ENCODE peak calls at places on chromosomes 16 and 17, in ten cellular contexts. One of them, this sample, is unnamed.

GRCh38 chr16:1158456-1159324 is 5.8 kb downstream of the CACNA1H start:
- DNase-seq in NCI-H2107: no peak
- DNase-seq in NCI-H1105 treated with DMSO at 0.1 percent for 48 hours: no peak
- DNase-seq in activated CD4-positive, alpha-beta T cell treated with anti-CD3 and anti-CD28 coated beads, Interleukin-2, amount 10 ng/mL, durations not matched to agents 24 days and 14 days: no peak
- DNase-seq in WTC11: peak; percentile 37
- DNase-seq in HFF-Myc: no peak
- DNase-seq in GM04504: no peak
- DNase-seq in kidney tubule cell: no peak
- DNase-seq in mesothelial cell of epicardium: no peak
- DNase-seq in endothelial cell of umbilical vein: no peak
- DNase-seq in this sample: no peak

GRCh38 chr17:185445-186138 is 4.1 kb upstream of the DOC2B start:
- DNase-seq in HFF-Myc: no peak
- DNase-seq in activated CD4-positive, alpha-beta T cell treated with anti-CD3 and anti-CD28 coated beads, Interleukin-2, amount 10 ng/mL, durations not matched to agents 24 days and 14 days: peak; percentile 81
- DNase-seq in mesothelial cell of epicardium: no peak
- DNase-seq in kidney tubule cell: no peak
- DNase-seq in NCI-H1105 treated with DMSO at 0.1 percent for 48 hours: no peak
- DNase-seq in GM04504: no peak
- DNase-seq in WTC11: no peak
- DNase-seq in endothelial cell of umbilical vein: no peak
- DNase-seq in NCI-H2107: no peak
- DNase-seq in this sample: no peak

GRCh38 chr17:71413935-71414334 is 706.9 kb upstream of the SOX9 start:
- DNase-seq in mesothelial cell of epicardium: no peak
- DNase-seq in HFF-Myc: no peak
- DNase-seq in GM04504: no peak
- DNase-seq in WTC11: no peak
- DNase-seq in kidney tubule cell: peak; percentile 49
- DNase-seq in endothelial cell of umbilical vein: no peak
- DNase-seq in NCI-H1105 treated with DMSO at 0.1 percent for 48 hours: no peak
- DNase-seq in NCI-H2107: no peak
- DNase-seq in activated CD4-positive, alpha-beta T cell treated with anti-CD3 and anti-CD28 coated beads, Interleukin-2, amount 10 ng/mL, durations not matched to agents 24 days and 14 days: no peak
- DNase-seq in this sample: no peak

GRCh38 chr16:52680993-52681392 is 134.1 kb upstream of the TOX3 start:
- DNase-seq in mesothelial cell of epicardium: no peak
- DNase-seq in activated CD4-positive, alpha-beta T cell treated with anti-CD3 and anti-CD28 coated beads, Interleukin-2, amount 10 ng/mL, durations not matched to agents 24 days and 14 days: no peak
- DNase-seq in NCI-H2107: no peak
- DNase-seq in GM04504: no peak
- DNase-seq in HFF-Myc: no peak
- DNase-seq in WTC11: no peak
- DNase-seq in endothelial cell of umbilical vein: no peak
- DNase-seq in NCI-H1105 treated with DMSO at 0.1 percent for 48 hours: peak; percentile 74
- DNase-seq in kidney tubule cell: no peak
- DNase-seq in this sample: peak; percentile 17

GRCh38 chr16:85137323-85138072 is 25.2 kb upstream of the CIBAR2 start:
- DNase-seq in kidney tubule cell: peak; percentile 49
- DNase-seq in GM04504: peak; percentile 92
- DNase-seq in activated CD4-positive, alpha-beta T cell treated with anti-CD3 and anti-CD28 coated beads, Interleukin-2, amount 10 ng/mL, durations not matched to agents 24 days and 14 days: no peak
- DNase-seq in WTC11: no peak
- DNase-seq in endothelial cell of umbilical vein: peak; percentile 65
- DNase-seq in HFF-Myc: peak; percentile 87
- DNase-seq in NCI-H2107: no peak
- DNase-seq in NCI-H1105 treated with DMSO at 0.1 percent for 48 hours: no peak
- DNase-seq in mesothelial cell of epicardium: no peak
- DNase-seq in this sample: no peak

GRCh38 chr16:85750021-85750826 is 672 bp downstream of the C16orf74 start:
- DNase-seq in kidney tubule cell: peak; percentile 44
- DNase-seq in endothelial cell of umbilical vein: peak; percentile 33
- DNase-seq in WTC11: peak; percentile 63
- DNase-seq in NCI-H1105 treated with DMSO at 0.1 percent for 48 hours: peak; percentile 27
- DNase-seq in HFF-Myc: no peak
- DNase-seq in activated CD4-positive, alpha-beta T cell treated with anti-CD3 and anti-CD28 coated beads, Interleukin-2, amount 10 ng/mL, durations not matched to agents 24 days and 14 days: no peak
- DNase-seq in GM04504: no peak
- DNase-seq in NCI-H2107: no peak
- DNase-seq in mesothelial cell of epicardium: no peak
- DNase-seq in this sample: no peak

GRCh38 chr17:9432121-9432866 is 143.3 kb downstream of the STX8 start:
- DNase-seq in kidney tubule cell: no peak
- DNase-seq in mesothelial cell of epicardium: no peak
- DNase-seq in HFF-Myc: no peak
- DNase-seq in NCI-H1105 treated with DMSO at 0.1 percent for 48 hours: no peak
- DNase-seq in endothelial cell of umbilical vein: no peak
- DNase-seq in WTC11: no peak
- DNase-seq in GM04504: no peak
- DNase-seq in NCI-H2107: no peak
- DNase-seq in activated CD4-positive, alpha-beta T cell treated with anti-CD3 and anti-CD28 coated beads, Interleukin-2, amount 10 ng/mL, durations not matched to agents 24 days and 14 days: no peak
- DNase-seq in this sample: no peak

GRCh38 chr16:89563639-89564392 is 3.3 kb downstream of the RPL13 start:
- DNase-seq in mesothelial cell of epicardium: no peak
- DNase-seq in WTC11: no peak
- DNase-seq in NCI-H1105 treated with DMSO at 0.1 percent for 48 hours: no peak
- DNase-seq in activated CD4-positive, alpha-beta T cell treated with anti-CD3 and anti-CD28 coated beads, Interleukin-2, amount 10 ng/mL, durations not matched to agents 24 days and 14 days: peak; percentile 59
- DNase-seq in GM04504: no peak
- DNase-seq in kidney tubule cell: no peak
- DNase-seq in HFF-Myc: no peak
- DNase-seq in endothelial cell of umbilical vein: no peak
- DNase-seq in NCI-H2107: no peak
- DNase-seq in this sample: no peak

GRCh38 chr17:80307994-80308671 is 47.5 kb downstream of the RNF213 start:
- DNase-seq in NCI-H2107: no peak
- DNase-seq in activated CD4-positive, alpha-beta T cell treated with anti-CD3 and anti-CD28 coated beads, Interleukin-2, amount 10 ng/mL, durations not matched to agents 24 days and 14 days: no peak
- DNase-seq in HFF-Myc: no peak
- DNase-seq in kidney tubule cell: no peak
- DNase-seq in NCI-H1105 treated with DMSO at 0.1 percent for 48 hours: no peak
- DNase-seq in endothelial cell of umbilical vein: no peak
- DNase-seq in GM04504: no peak
- DNase-seq in WTC11: no peak
- DNase-seq in mesothelial cell of epicardium: no peak
- DNase-seq in this sample: no peak

GRCh38 chr17:78623541-78623940 is 46.3 kb upstream of the DNAH17 start:
- DNase-seq in GM04504: no peak
- DNase-seq in NCI-H2107: no peak
- DNase-seq in endothelial cell of umbilical vein: no peak
- DNase-seq in HFF-Myc: no peak
- DNase-seq in WTC11: no peak
- DNase-seq in activated CD4-positive, alpha-beta T cell treated with anti-CD3 and anti-CD28 coated beads, Interleukin-2, amount 10 ng/mL, durations not matched to agents 24 days and 14 days: no peak
- DNase-seq in mesothelial cell of epicardium: no peak
- DNase-seq in NCI-H1105 treated with DMSO at 0.1 percent for 48 hours: peak; percentile 7
- DNase-seq in kidney tubule cell: no peak
- DNase-seq in this sample: no peak

GRCh38 chr17:82882715-82883446 is 43.1 kb upstream of the ZNF750 start:
- DNase-seq in NCI-H2107: peak; percentile 68
- DNase-seq in GM04504: no peak
- DNase-seq in HFF-Myc: no peak
- DNase-seq in endothelial cell of umbilical vein: no peak
- DNase-seq in NCI-H1105 treated with DMSO at 0.1 percent for 48 hours: no peak
- DNase-seq in mesothelial cell of epicardium: no peak
- DNase-seq in activated CD4-positive, alpha-beta T cell treated with anti-CD3 and anti-CD28 coated beads, Interleukin-2, amount 10 ng/mL, durations not matched to agents 24 days and 14 days: peak; percentile 90
- DNase-seq in kidney tubule cell: no peak
- DNase-seq in WTC11: no peak
- DNase-seq in this sample: no peak

GRCh38 chr17:78472035-78472905 is 93.8 kb downstream of the PGS1 start:
- DNase-seq in WTC11: no peak
- DNase-seq in mesothelial cell of epicardium: no peak
- DNase-seq in HFF-Myc: no peak
- DNase-seq in NCI-H2107: no peak
- DNase-seq in NCI-H1105 treated with DMSO at 0.1 percent for 48 hours: no peak
- DNase-seq in endothelial cell of umbilical vein: no peak
- DNase-seq in activated CD4-positive, alpha-beta T cell treated with anti-CD3 and anti-CD28 coated beads, Interleukin-2, amount 10 ng/mL, durations not matched to agents 24 days and 14 days: no peak
- DNase-seq in GM04504: no peak
- DNase-seq in kidney tubule cell: no peak
- DNase-seq in this sample: no peak

GRCh38 chr16:22099256-22099975 is 7.1 kb downstream of the VWA3A start:
- DNase-seq in endothelial cell of umbilical vein: no peak
- DNase-seq in kidney tubule cell: no peak
- DNase-seq in GM04504: no peak
- DNase-seq in NCI-H1105 treated with DMSO at 0.1 percent for 48 hours: no peak
- DNase-seq in WTC11: no peak
- DNase-seq in HFF-Myc: no peak
- DNase-seq in NCI-H2107: no peak
- DNase-seq in mesothelial cell of epicardium: no peak
- DNase-seq in activated CD4-positive, alpha-beta T cell treated with anti-CD3 and anti-CD28 coated beads, Interleukin-2, amount 10 ng/mL, durations not matched to agents 24 days and 14 days: no peak
- DNase-seq in this sample: no peak

GRCh38 chr16:2827481-2827790 is 2.7 kb upstream of the ZG16B start:
- DNase-seq in GM04504: no peak
- DNase-seq in HFF-Myc: no peak
- DNase-seq in kidney tubule cell: no peak
- DNase-seq in WTC11: no peak
- DNase-seq in activated CD4-positive, alpha-beta T cell treated with anti-CD3 and anti-CD28 coated beads, Interleukin-2, amount 10 ng/mL, durations not matched to agents 24 days and 14 days: no peak
- DNase-seq in NCI-H1105 treated with DMSO at 0.1 percent for 48 hours: no peak
- DNase-seq in mesothelial cell of epicardium: no peak
- DNase-seq in NCI-H2107: no peak
- DNase-seq in endothelial cell of umbilical vein: no peak
- DNase-seq in this sample: no peak

GRCh38 chr17:77282524-77283515 is 142.1 kb downstream of the SEC14L1 start:
- DNase-seq in GM04504: no peak
- DNase-seq in WTC11: no peak
- DNase-seq in endothelial cell of umbilical vein: no peak
- DNase-seq in NCI-H1105 treated with DMSO at 0.1 percent for 48 hours: peak; percentile 36
- DNase-seq in HFF-Myc: no peak
- DNase-seq in NCI-H2107: no peak
- DNase-seq in kidney tubule cell: peak; percentile 64
- DNase-seq in mesothelial cell of epicardium: no peak
- DNase-seq in activated CD4-positive, alpha-beta T cell treated with anti-CD3 and anti-CD28 coated beads, Interleukin-2, amount 10 ng/mL, durations not matched to agents 24 days and 14 days: peak; percentile 62
- DNase-seq in this sample: peak; percentile 8

GRCh38 chr17:62950067-62950466 is 16.0 kb upstream of the TANC2 start:
- DNase-seq in WTC11: no peak
- DNase-seq in endothelial cell of umbilical vein: no peak
- DNase-seq in HFF-Myc: no peak
- DNase-seq in GM04504: peak; percentile 52
- DNase-seq in NCI-H1105 treated with DMSO at 0.1 percent for 48 hours: no peak
- DNase-seq in mesothelial cell of epicardium: no peak
- DNase-seq in kidney tubule cell: no peak
- DNase-seq in NCI-H2107: no peak
- DNase-seq in activated CD4-positive, alpha-beta T cell treated with anti-CD3 and anti-CD28 coated beads, Interleukin-2, amount 10 ng/mL, durations not matched to agents 24 days and 14 days: no peak
- DNase-seq in this sample: no peak

GRCh38 chr17:60524463-60525346 is 1.3 kb downstream of the APPBP2 start:
- DNase-seq in endothelial cell of umbilical vein: peak; percentile 56
- DNase-seq in GM04504: no peak
- DNase-seq in mesothelial cell of epicardium: no peak
- DNase-seq in activated CD4-positive, alpha-beta T cell treated with anti-CD3 and anti-CD28 coated beads, Interleukin-2, amount 10 ng/mL, durations not matched to agents 24 days and 14 days: no peak
- DNase-seq in HFF-Myc: no peak
- DNase-seq in NCI-H2107: no peak
- DNase-seq in NCI-H1105 treated with DMSO at 0.1 percent for 48 hours: peak; percentile 7
- DNase-seq in kidney tubule cell: peak; percentile 25
- DNase-seq in WTC11: no peak
- DNase-seq in this sample: no peak

GRCh38 chr16:24869033-24869432 is 23.3 kb downstream of the SLC5A11 start:
- DNase-seq in endothelial cell of umbilical vein: no peak
- DNase-seq in GM04504: no peak
- DNase-seq in NCI-H2107: no peak
- DNase-seq in mesothelial cell of epicardium: no peak
- DNase-seq in activated CD4-positive, alpha-beta T cell treated with anti-CD3 and anti-CD28 coated beads, Interleukin-2, amount 10 ng/mL, durations not matched to agents 24 days and 14 days: no peak
- DNase-seq in NCI-H1105 treated with DMSO at 0.1 percent for 48 hours: no peak
- DNase-seq in kidney tubule cell: no peak
- DNase-seq in WTC11: no peak
- DNase-seq in HFF-Myc: no peak
- DNase-seq in this sample: no peak

GRCh38 chr17:44219636-44220210 is at the start of gene UBTF:
- DNase-seq in HFF-Myc: no peak
- DNase-seq in WTC11: peak; percentile 72
- DNase-seq in mesothelial cell of epicardium: peak; percentile 75
- DNase-seq in endothelial cell of umbilical vein: peak; percentile 54
- DNase-seq in NCI-H2107: peak; percentile 93
- DNase-seq in NCI-H1105 treated with DMSO at 0.1 percent for 48 hours: peak; percentile 54
- DNase-seq in kidney tubule cell: peak; percentile 78
- DNase-seq in activated CD4-positive, alpha-beta T cell treated with anti-CD3 and anti-CD28 coated beads, Interleukin-2, amount 10 ng/mL, durations not matched to agents 24 days and 14 days: peak; percentile 91
- DNase-seq in GM04504: no peak
- DNase-seq in this sample: peak; percentile 73

GRCh38 chr16:89583895-89584644 is 8.5 kb downstream of the CPNE7 start:
- DNase-seq in WTC11: no peak
- DNase-seq in NCI-H2107: no peak
- DNase-seq in HFF-Myc: no peak
- DNase-seq in kidney tubule cell: no peak
- DNase-seq in NCI-H1105 treated with DMSO at 0.1 percent for 48 hours: no peak
- DNase-seq in GM04504: no peak
- DNase-seq in mesothelial cell of epicardium: no peak
- DNase-seq in activated CD4-positive, alpha-beta T cell treated with anti-CD3 and anti-CD28 coated beads, Interleukin-2, amount 10 ng/mL, durations not matched to agents 24 days and 14 days: no peak
- DNase-seq in endothelial cell of umbilical vein: no peak
- DNase-seq in this sample: no peak

GRCh38 chr16:89922477-89922883 is 662 bp upstream of the TUBB3 start:
- DNase-seq in WTC11: peak; percentile 63
- DNase-seq in HFF-Myc: peak; percentile 83
- DNase-seq in kidney tubule cell: peak; percentile 95
- DNase-seq in endothelial cell of umbilical vein: peak; percentile 88
- DNase-seq in NCI-H2107: no peak
- DNase-seq in mesothelial cell of epicardium: no peak
- DNase-seq in GM04504: peak; percentile 91
- DNase-seq in activated CD4-positive, alpha-beta T cell treated with anti-CD3 and anti-CD28 coated beads, Interleukin-2, amount 10 ng/mL, durations not matched to agents 24 days and 14 days: peak; percentile 74
- DNase-seq in NCI-H1105 treated with DMSO at 0.1 percent for 48 hours: no peak
- DNase-seq in this sample: peak; percentile 36

GRCh38 chr17:17890773-17891759 is 54.3 kb upstream of the SREBF1 start:
- DNase-seq in HFF-Myc: no peak
- DNase-seq in kidney tubule cell: peak; percentile 70
- DNase-seq in NCI-H2107: no peak
- DNase-seq in endothelial cell of umbilical vein: peak; percentile 66
- DNase-seq in activated CD4-positive, alpha-beta T cell treated with anti-CD3 and anti-CD28 coated beads, Interleukin-2, amount 10 ng/mL, durations not matched to agents 24 days and 14 days: peak; percentile 82
- DNase-seq in NCI-H1105 treated with DMSO at 0.1 percent for 48 hours: peak; percentile 52
- DNase-seq in GM04504: no peak
- DNase-seq in WTC11: peak; percentile 70
- DNase-seq in mesothelial cell of epicardium: no peak
- DNase-seq in this sample: peak; percentile 8

GRCh38 chr17:81700353-81701287 is 2.5 kb upstream of the MRPL12 start:
- DNase-seq in endothelial cell of umbilical vein: no peak
- DNase-seq in activated CD4-positive, alpha-beta T cell treated with anti-CD3 and anti-CD28 coated beads, Interleukin-2, amount 10 ng/mL, durations not matched to agents 24 days and 14 days: no peak
- DNase-seq in GM04504: no peak
- DNase-seq in NCI-H2107: no peak
- DNase-seq in NCI-H1105 treated with DMSO at 0.1 percent for 48 hours: no peak
- DNase-seq in kidney tubule cell: no peak
- DNase-seq in mesothelial cell of epicardium: peak; percentile 11
- DNase-seq in HFF-Myc: no peak
- DNase-seq in WTC11: no peak
- DNase-seq in this sample: no peak

GRCh38 chr16:1929578-1930337 is 11.5 kb upstream of the HS3ST6 start:
- DNase-seq in HFF-Myc: no peak
- DNase-seq in mesothelial cell of epicardium: peak; percentile 94
- DNase-seq in kidney tubule cell: peak; percentile 87
- DNase-seq in NCI-H2107: peak; percentile 74
- DNase-seq in NCI-H1105 treated with DMSO at 0.1 percent for 48 hours: peak; percentile 58
- DNase-seq in endothelial cell of umbilical vein: peak; percentile 79
- DNase-seq in activated CD4-positive, alpha-beta T cell treated with anti-CD3 and anti-CD28 coated beads, Interleukin-2, amount 10 ng/mL, durations not matched to agents 24 days and 14 days: peak; percentile 99
- DNase-seq in WTC11: peak; percentile 88
- DNase-seq in GM04504: peak; percentile 58
- DNase-seq in this sample: peak; percentile 70

GRCh38 chr17:11535231-11535630 is 63.0 kb upstream of the DNAH9 start:
- DNase-seq in HFF-Myc: no peak
- DNase-seq in activated CD4-positive, alpha-beta T cell treated with anti-CD3 and anti-CD28 coated beads, Interleukin-2, amount 10 ng/mL, durations not matched to agents 24 days and 14 days: no peak
- DNase-seq in NCI-H1105 treated with DMSO at 0.1 percent for 48 hours: no peak
- DNase-seq in kidney tubule cell: no peak
- DNase-seq in GM04504: no peak
- DNase-seq in NCI-H2107: no peak
- DNase-seq in endothelial cell of umbilical vein: no peak
- DNase-seq in WTC11: no peak
- DNase-seq in mesothelial cell of epicardium: no peak
- DNase-seq in this sample: no peak

GRCh38 chr17:50346313-50347086 is 574 bp downstream of the XYLT2 start:
- DNase-seq in endothelial cell of umbilical vein: peak; percentile 29
- DNase-seq in NCI-H2107: peak; percentile 3
- DNase-seq in HFF-Myc: no peak
- DNase-seq in kidney tubule cell: peak; percentile 37
- DNase-seq in NCI-H1105 treated with DMSO at 0.1 percent for 48 hours: no peak
- DNase-seq in GM04504: no peak
- DNase-seq in mesothelial cell of epicardium: no peak
- DNase-seq in activated CD4-positive, alpha-beta T cell treated with anti-CD3 and anti-CD28 coated beads, Interleukin-2, amount 10 ng/mL, durations not matched to agents 24 days and 14 days: peak; percentile 87
- DNase-seq in WTC11: peak; percentile 65
- DNase-seq in this sample: no peak

GRCh38 chr16:27600386-27600785 is 50.4 kb downstream of the KATNIP start:
- DNase-seq in WTC11: peak; percentile 26
- DNase-seq in NCI-H1105 treated with DMSO at 0.1 percent for 48 hours: no peak
- DNase-seq in kidney tubule cell: no peak
- DNase-seq in HFF-Myc: no peak
- DNase-seq in GM04504: no peak
- DNase-seq in mesothelial cell of epicardium: no peak
- DNase-seq in activated CD4-positive, alpha-beta T cell treated with anti-CD3 and anti-CD28 coated beads, Interleukin-2, amount 10 ng/mL, durations not matched to agents 24 days and 14 days: no peak
- DNase-seq in endothelial cell of umbilical vein: no peak
- DNase-seq in NCI-H2107: no peak
- DNase-seq in this sample: no peak

GRCh38 chr16:86554599-86554916 is 477 bp downstream of the MTHFSD start:
- DNase-seq in activated CD4-positive, alpha-beta T cell treated with anti-CD3 and anti-CD28 coated beads, Interleukin-2, amount 10 ng/mL, durations not matched to agents 24 days and 14 days: no peak
- DNase-seq in GM04504: no peak
- DNase-seq in endothelial cell of umbilical vein: peak; percentile 25
- DNase-seq in NCI-H2107: no peak
- DNase-seq in WTC11: no peak
- DNase-seq in NCI-H1105 treated with DMSO at 0.1 percent for 48 hours: no peak
- DNase-seq in HFF-Myc: no peak
- DNase-seq in mesothelial cell of epicardium: no peak
- DNase-seq in kidney tubule cell: no peak
- DNase-seq in this sample: peak; percentile 26